ENCODE peak calls at places on chromosomes 1 and 21, in ten cellular contexts. One of them, this sample, is unnamed.

GRCh38 chr1:151314137-151314875 is 12.9 kb downstream of the PI4KB start:
- DNase-seq in body of pancreas: peak; percentile 64
- DNase-seq in right lobe of liver: peak; percentile 88
- DNase-seq in IMR-90: peak; percentile 87
- DNase-seq in heart left ventricle: peak; percentile 66
- DNase-seq in esophagus squamous epithelium: no peak
- DNase-seq in endothelial cell of umbilical vein: peak; percentile 85
- DNase-seq in sigmoid colon: peak; percentile 95
- DNase-seq in esophagus muscularis mucosa: peak; percentile 93
- DNase-seq in transverse colon: peak; percentile 55
- DNase-seq in this sample: peak; percentile 85

GRCh38 chr1:225342695-225343094 is 85.1 kb downstream of the LBR start:
- DNase-seq in body of pancreas: no peak
- DNase-seq in right lobe of liver: no peak
- DNase-seq in IMR-90: no peak
- DNase-seq in heart left ventricle: no peak
- DNase-seq in esophagus squamous epithelium: no peak
- DNase-seq in endothelial cell of umbilical vein: no peak
- DNase-seq in sigmoid colon: no peak
- DNase-seq in esophagus muscularis mucosa: no peak
- DNase-seq in transverse colon: no peak
- DNase-seq in this sample: no peak

GRCh38 chr1:230176871-230177411 is 109.9 kb downstream of the GALNT2 start:
- DNase-seq in body of pancreas: peak; percentile 82
- DNase-seq in right lobe of liver: no peak
- DNase-seq in IMR-90: peak; percentile 41
- DNase-seq in heart left ventricle: peak; percentile 82
- DNase-seq in esophagus squamous epithelium: no peak
- DNase-seq in endothelial cell of umbilical vein: peak; percentile 40
- DNase-seq in sigmoid colon: peak; percentile 92
- DNase-seq in esophagus muscularis mucosa: no peak
- DNase-seq in transverse colon: peak; percentile 39
- DNase-seq in this sample: peak; percentile 59

GRCh38 chr1:161158316-161159016 is 834 bp upstream of the USP21 start:
- DNase-seq in body of pancreas: no peak
- DNase-seq in right lobe of liver: no peak
- DNase-seq in IMR-90: no peak
- DNase-seq in heart left ventricle: no peak
- DNase-seq in esophagus squamous epithelium: no peak
- DNase-seq in endothelial cell of umbilical vein: no peak
- DNase-seq in sigmoid colon: no peak
- DNase-seq in esophagus muscularis mucosa: no peak
- DNase-seq in transverse colon: no peak
- DNase-seq in this sample: no peak

GRCh38 chr1:58968360-58968952 is 184.6 kb upstream of the JUN start:
- DNase-seq in body of pancreas: peak; percentile 93
- DNase-seq in right lobe of liver: peak; percentile 88
- DNase-seq in IMR-90: peak; percentile 46
- DNase-seq in heart left ventricle: peak; percentile 82
- DNase-seq in esophagus squamous epithelium: no peak
- DNase-seq in endothelial cell of umbilical vein: peak; percentile 75
- DNase-seq in sigmoid colon: peak; percentile 94
- DNase-seq in esophagus muscularis mucosa: no peak
- DNase-seq in transverse colon: peak; percentile 72
- DNase-seq in this sample: peak; percentile 93

GRCh38 chr1:116255933-116256649 is 117.0 kb upstream of the ATP1A1 start:
- DNase-seq in body of pancreas: no peak
- DNase-seq in right lobe of liver: no peak
- DNase-seq in IMR-90: no peak
- DNase-seq in heart left ventricle: no peak
- DNase-seq in esophagus squamous epithelium: no peak
- DNase-seq in endothelial cell of umbilical vein: no peak
- DNase-seq in sigmoid colon: no peak
- DNase-seq in esophagus muscularis mucosa: no peak
- DNase-seq in transverse colon: no peak
- DNase-seq in this sample: peak; percentile 18

GRCh38 chr1:153515504-153516394 is 20.0 kb downstream of the S100A6 start:
- DNase-seq in body of pancreas: no peak
- DNase-seq in right lobe of liver: no peak
- DNase-seq in IMR-90: no peak
- DNase-seq in heart left ventricle: no peak
- DNase-seq in esophagus squamous epithelium: no peak
- DNase-seq in endothelial cell of umbilical vein: no peak
- DNase-seq in sigmoid colon: no peak
- DNase-seq in esophagus muscularis mucosa: no peak
- DNase-seq in transverse colon: peak; percentile 91
- DNase-seq in this sample: no peak

GRCh38 chr1:27858949-27859576 is 13.3 kb upstream of the THEMIS2 start:
- DNase-seq in body of pancreas: no peak
- DNase-seq in right lobe of liver: no peak
- DNase-seq in IMR-90: no peak
- DNase-seq in heart left ventricle: no peak
- DNase-seq in esophagus squamous epithelium: no peak
- DNase-seq in endothelial cell of umbilical vein: no peak
- DNase-seq in sigmoid colon: peak; percentile 56
- DNase-seq in esophagus muscularis mucosa: no peak
- DNase-seq in transverse colon: no peak
- DNase-seq in this sample: no peak

GRCh38 chr1:36380003-36380631 is 5.6 kb downstream of the STK40 start:
- DNase-seq in body of pancreas: peak; percentile 64
- DNase-seq in right lobe of liver: peak; percentile 75
- DNase-seq in IMR-90: no peak
- DNase-seq in heart left ventricle: no peak
- DNase-seq in esophagus squamous epithelium: no peak
- DNase-seq in endothelial cell of umbilical vein: no peak
- DNase-seq in sigmoid colon: no peak
- DNase-seq in esophagus muscularis mucosa: no peak
- DNase-seq in transverse colon: no peak
- DNase-seq in this sample: no peak

GRCh38 chr1:248851390-248851789 is 7.5 kb downstream of the ZNF692 start:
- DNase-seq in body of pancreas: no peak
- DNase-seq in right lobe of liver: no peak
- DNase-seq in IMR-90: no peak
- DNase-seq in heart left ventricle: no peak
- DNase-seq in esophagus squamous epithelium: no peak
- DNase-seq in endothelial cell of umbilical vein: no peak
- DNase-seq in sigmoid colon: no peak
- DNase-seq in esophagus muscularis mucosa: no peak
- DNase-seq in transverse colon: no peak
- DNase-seq in this sample: no peak

GRCh38 chr1:2494323-2494693 is 18.2 kb downstream of the PLCH2 start:
- DNase-seq in body of pancreas: no peak
- DNase-seq in right lobe of liver: peak; percentile 86
- DNase-seq in IMR-90: peak; percentile 45
- DNase-seq in heart left ventricle: no peak
- DNase-seq in esophagus squamous epithelium: no peak
- DNase-seq in endothelial cell of umbilical vein: no peak
- DNase-seq in sigmoid colon: peak; percentile 78
- DNase-seq in esophagus muscularis mucosa: no peak
- DNase-seq in transverse colon: peak; percentile 57
- DNase-seq in this sample: no peak

GRCh38 chr1:9872430-9873165 is 37.5 kb downstream of the CTNNBIP1 start:
- DNase-seq in body of pancreas: no peak
- DNase-seq in right lobe of liver: no peak
- DNase-seq in IMR-90: peak; percentile 68
- DNase-seq in heart left ventricle: no peak
- DNase-seq in esophagus squamous epithelium: no peak
- DNase-seq in endothelial cell of umbilical vein: no peak
- DNase-seq in sigmoid colon: no peak
- DNase-seq in esophagus muscularis mucosa: no peak
- DNase-seq in transverse colon: no peak
- DNase-seq in this sample: peak; percentile 48

GRCh38 chr1:164834641-164835040 is 275.7 kb downstream of the PBX1 start:
- DNase-seq in body of pancreas: no peak
- DNase-seq in right lobe of liver: no peak
- DNase-seq in IMR-90: peak; percentile 40
- DNase-seq in heart left ventricle: no peak
- DNase-seq in esophagus squamous epithelium: no peak
- DNase-seq in endothelial cell of umbilical vein: no peak
- DNase-seq in sigmoid colon: no peak
- DNase-seq in esophagus muscularis mucosa: no peak
- DNase-seq in transverse colon: no peak
- DNase-seq in this sample: no peak

GRCh38 chr21:45126085-45126687 is 51.8 kb downstream of the ADARB1 start:
- DNase-seq in body of pancreas: no peak
- DNase-seq in right lobe of liver: no peak
- DNase-seq in IMR-90: no peak
- DNase-seq in heart left ventricle: no peak
- DNase-seq in esophagus squamous epithelium: no peak
- DNase-seq in endothelial cell of umbilical vein: no peak
- DNase-seq in sigmoid colon: no peak
- DNase-seq in esophagus muscularis mucosa: no peak
- DNase-seq in transverse colon: no peak
- DNase-seq in this sample: peak; percentile 55
- H3K4me1 ChIP-seq in body of pancreas: no peaks in the 10 kb centered on the region
- H3K4me1 ChIP-seq in right lobe of liver: no peaks in the 10 kb centered on the region
- H3K4me1 ChIP-seq in IMR-90: peaks cover 22% of the 10 kb centered on the region
- H3K4me1 ChIP-seq in heart left ventricle: peaks cover 9% of the 10 kb centered on the region
- H3K4me1 ChIP-seq in esophagus squamous epithelium: peaks cover 13% of the 10 kb centered on the region
- H3K4me1 ChIP-seq in endothelial cell of umbilical vein: peaks cover 28% of the 10 kb centered on the region
- H3K4me1 ChIP-seq in sigmoid colon: peaks cover 99% of the 10 kb centered on the region
- H3K4me1 ChIP-seq in esophagus muscularis mucosa: peaks cover 98% of the 10 kb centered on the region
- H3K4me1 ChIP-seq in transverse colon: peaks cover 4% of the 10 kb centered on the region
- H3K4me1 ChIP-seq in this sample: peaks cover 43% of the 10 kb centered on the region

DNA sequence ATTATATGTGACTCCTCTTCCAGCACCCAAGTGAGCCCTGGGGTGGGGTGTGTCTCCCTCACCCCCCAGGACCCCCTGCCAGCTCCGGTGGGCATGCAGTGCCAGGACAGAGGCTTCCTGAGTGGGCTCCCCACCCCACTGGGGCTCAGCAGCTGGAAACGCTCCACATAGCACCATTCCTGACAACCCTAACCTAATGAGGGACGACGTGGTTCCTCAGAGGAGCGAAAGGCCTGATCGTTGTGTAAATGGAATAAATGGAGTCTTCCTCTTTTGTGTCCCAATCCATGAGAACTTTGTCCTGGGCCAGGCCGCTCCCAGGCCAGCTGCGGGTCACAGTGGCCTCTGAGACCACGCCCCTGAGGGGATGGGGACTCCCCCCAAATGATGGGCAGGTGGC is 1.8 kb upstream of the TSPEAR start:
- DNase-seq in body of pancreas: no peak
- DNase-seq in right lobe of liver: no peak
- DNase-seq in IMR-90: no peak
- DNase-seq in heart left ventricle: no peak
- DNase-seq in esophagus squamous epithelium: no peak
- DNase-seq in endothelial cell of umbilical vein: no peak
- DNase-seq in sigmoid colon: no peak
- DNase-seq in esophagus muscularis mucosa: no peak
- DNase-seq in transverse colon: no peak
- DNase-seq in this sample: no peak
- H3K27me3 ChIP-seq in body of pancreas: no peaks in the 10 kb centered on the region
- H3K27me3 ChIP-seq in right lobe of liver: peaks cover 24% of the 10 kb centered on the region
- H3K27me3 ChIP-seq in IMR-90: peaks cover 71% of the 10 kb centered on the region
- H3K27me3 ChIP-seq in heart left ventricle: peaks cover 70% of the 10 kb centered on the region
- H3K27me3 ChIP-seq in esophagus squamous epithelium: peaks cover 35% of the 10 kb centered on the region
- H3K27me3 ChIP-seq in endothelial cell of umbilical vein: peaks cover 66% of the 10 kb centered on the region
- H3K27me3 ChIP-seq in sigmoid colon: peaks cover 58% of the 10 kb centered on the region
- H3K27me3 ChIP-seq in esophagus muscularis mucosa: peaks cover 38% of the 10 kb centered on the region
- H3K27me3 ChIP-seq in transverse colon: peaks cover 80% of the 10 kb centered on the region
- H3K27me3 ChIP-seq in this sample: peaks cover 70% of the 10 kb centered on the region

DNA sequence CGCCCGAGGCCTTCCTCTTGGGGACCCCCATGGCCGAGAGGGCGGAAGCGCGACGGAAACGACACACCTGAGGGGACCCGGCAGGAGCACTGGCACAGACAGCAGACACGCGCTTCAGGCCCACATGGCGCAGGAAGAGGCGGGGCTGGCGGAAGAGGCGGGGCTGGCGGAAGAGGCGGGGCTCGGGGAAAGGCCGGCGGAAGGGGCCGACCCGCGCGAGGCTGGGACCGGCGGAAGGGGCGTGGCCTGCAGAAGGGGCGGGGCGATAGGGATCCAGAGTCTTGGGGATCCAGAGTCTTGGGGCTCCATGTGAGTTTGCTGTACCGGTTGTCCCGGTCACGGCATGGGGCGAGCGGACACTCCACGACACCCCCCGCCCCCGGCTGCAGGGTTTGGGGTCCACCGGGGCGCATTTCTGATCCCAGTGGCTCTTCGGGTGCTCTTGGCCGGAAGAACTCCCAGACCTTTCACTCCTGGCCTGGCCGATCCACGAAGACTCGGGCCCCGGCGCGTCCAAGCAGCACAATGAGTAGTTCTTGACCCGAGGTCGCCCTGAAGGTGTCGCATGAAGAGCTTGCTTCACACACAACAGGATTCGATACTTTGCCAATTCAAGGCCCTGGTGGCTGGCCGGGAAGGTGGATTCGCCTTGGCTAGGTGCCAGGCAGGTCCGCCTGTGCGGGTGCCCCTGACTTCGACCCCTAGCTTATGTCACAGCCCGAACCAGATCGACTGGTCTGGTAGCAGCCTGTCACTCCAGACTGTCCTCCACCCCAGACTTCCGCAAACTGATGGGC is at the start of gene URB1:
- DNase-seq in body of pancreas: peak; percentile 92
- DNase-seq in right lobe of liver: peak; percentile 96
- DNase-seq in IMR-90: peak; percentile 65
- DNase-seq in heart left ventricle: peak; percentile 94
- DNase-seq in esophagus squamous epithelium: peak; percentile 59
- DNase-seq in endothelial cell of umbilical vein: peak; percentile 87
- DNase-seq in sigmoid colon: peak; percentile 94
- DNase-seq in esophagus muscularis mucosa: peak; percentile 96
- DNase-seq in transverse colon: peak; percentile 95
- DNase-seq in this sample: peak; percentile 88
- TF ChIP-seq POLR2A in body of pancreas: peak; percentile 30
- TF ChIP-seq POLR2A in right lobe of liver: peak; percentile 65
- TF ChIP-seq POLR2A in IMR-90: no peak
- TF ChIP-seq POLR2A in heart left ventricle: no peak
- TF ChIP-seq POLR2A in esophagus squamous epithelium: peak; percentile 77
- TF ChIP-seq POLR2A in endothelial cell of umbilical vein: peak; percentile 92
- TF ChIP-seq POLR2A in sigmoid colon: peak; percentile 60
- TF ChIP-seq POLR2A in esophagus muscularis mucosa: peak; percentile 40
- TF ChIP-seq POLR2A in transverse colon: peak; percentile 79
- TF ChIP-seq POLR2A in this sample: peak; percentile 73

DNA sequence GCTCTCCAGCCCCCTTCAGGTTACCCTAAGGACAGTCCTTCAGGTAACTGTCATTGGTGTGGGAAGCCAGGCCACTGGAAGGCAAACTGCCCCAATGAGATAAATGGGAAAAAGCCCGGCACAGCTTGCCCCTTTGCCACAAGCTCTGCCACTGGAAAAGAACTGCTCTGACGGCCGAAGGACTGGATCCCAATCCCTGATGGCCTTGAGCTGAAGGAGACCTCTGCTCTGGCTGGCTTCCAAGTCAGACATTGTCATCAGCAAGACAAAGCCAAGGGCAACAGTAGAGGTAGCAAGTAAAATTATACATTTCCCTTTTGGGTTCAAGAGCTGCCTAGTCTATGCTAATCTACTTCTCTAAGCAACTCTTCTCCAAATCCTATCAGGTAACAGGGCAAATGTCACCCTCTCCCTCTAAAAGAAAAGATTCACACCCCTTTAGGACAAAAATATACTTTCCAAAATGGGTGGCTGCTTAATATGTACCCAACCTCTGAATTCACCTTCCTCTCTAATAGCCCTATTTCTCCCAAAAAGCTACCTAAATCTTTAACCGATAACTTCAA is 145.8 kb downstream of the ADSS2 start:
- DNase-seq in body of pancreas: no peak
- DNase-seq in right lobe of liver: no peak
- DNase-seq in IMR-90: no peak
- DNase-seq in heart left ventricle: no peak
- DNase-seq in esophagus squamous epithelium: no peak
- DNase-seq in endothelial cell of umbilical vein: no peak
- DNase-seq in sigmoid colon: no peak
- DNase-seq in esophagus muscularis mucosa: no peak
- DNase-seq in transverse colon: no peak
- DNase-seq in this sample: no peak
- H3K4me1 ChIP-seq in body of pancreas: peaks cover 2% of the 10 kb centered on the region
- H3K4me1 ChIP-seq in right lobe of liver: no peaks in the 10 kb centered on the region
- H3K4me1 ChIP-seq in IMR-90: no peaks in the 10 kb centered on the region
- H3K4me1 ChIP-seq in heart left ventricle: no peaks in the 10 kb centered on the region
- H3K4me1 ChIP-seq in esophagus squamous epithelium: no peaks in the 10 kb centered on the region
- H3K4me1 ChIP-seq in endothelial cell of umbilical vein: peaks cover 41% of the 10 kb centered on the region
- H3K4me1 ChIP-seq in sigmoid colon: no peaks in the 10 kb centered on the region
- H3K4me1 ChIP-seq in esophagus muscularis mucosa: peaks cover 5% of the 10 kb centered on the region
- H3K4me1 ChIP-seq in transverse colon: peaks cover 4% of the 10 kb centered on the region
- H3K4me1 ChIP-seq in this sample: no peaks in the 10 kb centered on the region

This sample was measured in gastrocnemius medialis.